ENCODE peak calls at places on chromosomes 13 and 19, in nine cellular contexts. I is breast epithelium, P is suprapubic skin, E is prostate gland, U is GM23338, T is H1, V is Panc1, K is stomach, B is transverse colon. Q is an unnamed sample. For H3K4me1, the result is how much of the 10 kb centered on the place peaks cover.

GRCh38 chr13:110023729-110024645 is 237.6 kb upstream of the IRS2 start:
- DNase-seq in U (no peak), V (no peak), T (no peak), I (no peak), K (peak), B (peak), E (no peak), P (no peak), Q (no peak)

GRCh38 chr19:39506598-39506943 is 7.8 kb downstream of the DLL3 start:
- DNase-seq in E (no peak), U (no peak), T (no peak), I (no peak), B (no peak), V (peak), K (no peak), P (no peak), Q (no peak)

GRCh38 chr19:45218887-45219780 is 26.1 kb downstream of the EXOC3L2 start:
- DNase-seq in K (no peak), P (no peak), T (no peak), I (no peak), U (no peak), V (no peak), E (no peak), B (no peak), Q (no peak)

GRCh38 chr13:105956891-105957290 is 578.6 kb downstream of the EFNB2 start:
- DNase-seq in P (no peak), U (no peak), T (no peak), E (no peak), B (no peak), V (no peak), I (no peak), K (no peak), Q (no peak)

GRCh38 chr19:15922021-15922420 is 12.3 kb downstream of the CYP4F11 start:
- DNase-seq in I (no peak), E (no peak), P (no peak), U (no peak), B (no peak), K (no peak), T (no peak), V (no peak), Q (no peak)

GRCh38 chr19:18428837-18429674 is 8.9 kb downstream of the ISYNA1 start:
- DNase-seq in V (no peak), T (peak), U (peak), P (no peak), K (peak), E (no peak), I (no peak), B (peak), Q (no peak)

GRCh38 chr13:97107815-97108534 is 113.7 kb upstream of the OXGR1 start:
- DNase-seq in V (no peak), K (no peak), P (no peak), E (no peak), U (no peak), I (peak), T (no peak), B (no peak), Q (peak)

GRCh38 chr13:65532231-65532630 is 1697.9 kb downstream of the PCDH9 start:
- DNase-seq in T (no peak), I (no peak), P (no peak), B (no peak), K (no peak), V (no peak), U (no peak), E (no peak), Q (no peak)

GRCh38 chr13:79491715-79492114 is 10.8 kb downstream of the NDFIP2 start:
- DNase-seq in U (no peak), E (no peak), V (no peak), B (no peak), I (no peak), K (no peak), T (no peak), P (no peak), Q (no peak)

GRCh38 chr19:7000816-7001215 is 20.4 kb downstream of the MBD3L2B start:
- DNase-seq in P (no peak), U (no peak), I (no peak), B (no peak), T (no peak), E (no peak), K (no peak), V (no peak), Q (no peak)

GRCh38 chr19:45110811-45111210 is 17.8 kb downstream of the PPP1R37 start:
- DNase-seq in P (no peak), U (no peak), B (no peak), E (no peak), V (no peak), I (no peak), K (no peak), T (no peak), Q (no peak)

GRCh38 chr19:34305221-34306058 is 51.1 kb downstream of the GARRE1 start:
- DNase-seq in T (no peak), V (no peak), K (no peak), I (no peak), P (no peak), E (no peak), B (no peak), U (no peak), Q (no peak)

GRCh38 chr19:47372603-47373002 is 23.5 kb downstream of the DHX34 start:
- DNase-seq in P (no peak), K (no peak), B (no peak), T (no peak), I (no peak), E (no peak), V (no peak), U (no peak), Q (no peak)

GRCh38 chr19:41328157-41328817 is 18.3 kb downstream of the CCDC97 start:
- DNase-seq in E (no peak), U (no peak), B (no peak), I (no peak), P (no peak), V (no peak), K (no peak), T (no peak), Q (no peak)

GRCh38 chr13:107099661-107100060 is 531.7 kb upstream of the ARGLU1 start:
- DNase-seq in I (no peak), E (no peak), U (no peak), V (no peak), T (no peak), B (no peak), K (no peak), P (no peak), Q (no peak)

GRCh38 chr13:76976488-76976887 is 15.4 kb upstream of the CLN5 start:
- DNase-seq in P (no peak), E (no peak), I (no peak), T (no peak), K (no peak), V (no peak), U (no peak), B (no peak), Q (no peak)

GRCh38 chr13:112161441-112162301 is 94.7 kb downstream of the SOX1 start:
- DNase-seq in I (no peak), U (peak), V (no peak), P (peak), K (no peak), T (peak), B (no peak), E (no peak), Q (no peak)

GRCh38 chr13:112160558-112160957 is 93.6 kb downstream of the SOX1 start:
- DNase-seq in T (no peak), V (no peak), B (no peak), U (no peak), K (no peak), E (no peak), P (peak), I (no peak), Q (no peak)

GRCh38 chr13:112169941-112170822 is 103.2 kb downstream of the SOX1 start:
- DNase-seq in I (no peak), E (no peak), P (peak), V (no peak), K (no peak), T (no peak), U (no peak), B (no peak), Q (no peak)

GRCh38 chr13:112168771-112169170 is 101.8 kb downstream of the SOX1 start:
- DNase-seq in V (no peak), K (no peak), U (no peak), B (no peak), E (no peak), T (no peak), I (no peak), P (no peak), Q (no peak)

DNA sequence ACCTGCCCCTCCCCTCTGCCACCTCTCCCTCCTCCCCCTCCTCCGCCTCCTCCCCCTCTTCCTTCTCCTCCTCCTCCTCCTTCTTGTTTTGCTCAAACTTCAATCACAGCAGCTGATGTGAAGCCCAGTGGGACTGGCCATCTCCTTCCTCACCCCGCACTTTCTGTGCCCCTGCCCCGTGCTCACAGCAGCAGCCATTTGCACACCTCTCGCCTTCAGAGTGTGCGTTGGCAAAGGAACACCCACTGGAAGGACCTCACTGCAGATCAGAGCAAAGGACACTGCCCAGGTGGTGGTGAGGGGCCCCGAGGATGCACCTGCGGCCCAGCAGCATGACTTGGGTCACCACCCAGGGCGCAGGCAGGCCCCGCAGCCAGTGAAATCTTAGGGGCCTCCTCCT is 98.8 kb downstream of the SOX1 start:
- DNase-seq in U (peak), B (no peak), V (no peak), P (no peak), E (no peak), K (no peak), T (no peak), I (no peak), Q (no peak)
- H3K4me3 ChIP-seq in U (no peak), B (no peak), V (no peak), P (no peak), E (no peak), K (no peak), T (no peak), I (no peak), Q (no peak)

DNA sequence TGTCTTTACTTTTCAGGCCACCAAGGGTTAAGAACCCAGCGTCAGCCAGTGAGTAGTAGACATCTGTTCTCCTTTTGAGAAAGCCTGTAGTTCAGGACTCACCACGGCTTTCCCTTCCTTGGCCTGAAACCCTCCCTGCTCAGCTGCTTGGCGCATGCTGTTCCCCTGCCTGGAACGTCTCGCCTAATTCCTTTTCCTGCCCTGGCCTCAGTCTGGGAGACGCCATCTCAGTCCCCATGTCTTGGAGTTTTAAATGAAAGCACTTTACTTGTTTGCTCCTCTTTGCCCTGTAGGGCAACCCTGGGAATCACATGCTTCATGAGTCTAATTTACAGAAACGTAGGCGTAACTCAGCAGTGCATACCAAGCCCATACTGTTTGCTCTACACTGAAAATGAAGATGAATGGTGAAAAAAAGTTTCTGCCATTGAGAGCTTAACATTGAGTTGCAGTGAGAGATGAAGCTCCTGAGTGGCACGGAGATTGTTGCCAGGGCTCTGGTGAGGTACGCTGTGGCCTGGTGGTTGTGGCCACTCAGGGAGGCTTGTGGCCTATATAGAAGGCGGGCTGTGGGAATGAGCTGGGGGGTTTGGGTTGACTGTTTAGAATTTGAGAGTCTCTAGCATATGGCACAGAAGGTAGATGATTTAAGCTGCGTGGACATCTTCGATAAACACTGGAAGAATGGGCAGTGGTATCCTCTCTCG is 52.8 kb downstream of the GATAD2A start:
- DNase-seq in B (no peak), E (no peak), T (no peak), I (no peak), K (no peak), U (no peak), V (no peak), P (no peak), Q (no peak)
- H3K4me1 ChIP-seq in B (half or more), E (under half), T (under half), I (under half), K (half or more), U (under half), V (under half), P (half or more), Q (half or more)

DNA sequence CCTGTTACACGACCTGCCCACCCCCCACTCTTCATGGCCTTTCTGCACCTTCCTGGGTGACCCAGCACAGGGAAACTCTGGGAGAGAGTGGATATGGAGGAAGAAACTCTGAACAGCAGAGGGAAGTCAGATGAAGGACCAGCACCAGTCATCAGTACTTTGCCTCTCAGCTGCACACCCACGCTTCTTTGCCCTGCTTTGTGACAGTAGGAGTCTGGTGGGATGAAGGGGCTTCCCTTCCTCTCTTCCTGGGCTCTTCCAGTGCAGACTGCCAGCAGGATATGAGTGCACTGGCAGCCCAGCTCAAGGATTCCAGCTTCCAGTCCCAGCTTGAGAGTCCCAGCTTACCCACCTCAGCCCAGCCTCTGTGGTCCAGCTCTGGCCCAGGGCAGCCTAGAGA is 68.9 kb downstream of the CRYL1 start:
- DNase-seq in U (no peak), V (no peak), E (no peak), K (no peak), T (no peak), P (no peak), I (no peak), B (no peak), Q (peak)
- TF ChIP-seq POLR2AphosphoS5 in U (no peak), V (no peak), E (no peak), K (no peak), T (no peak), P (no peak), I (no peak), B (no peak), Q (no peak)

GRCh38 chr19:28292822-28293500 is 920.0 kb downstream of the UQCRFS1 start:
- DNase-seq in I (no peak), V (no peak), E (no peak), U (peak), K (no peak), T (no peak), B (no peak), P (no peak), Q (peak)

GRCh38 chr19:28294395-28294794 is 918.6 kb downstream of the UQCRFS1 start:
- DNase-seq in K (no peak), E (no peak), B (peak), U (no peak), P (no peak), T (no peak), I (no peak), V (no peak), Q (peak)

GRCh38 chr19:28290963-28291657 is 921.8 kb downstream of the UQCRFS1 start:
- DNase-seq in U (peak), I (no peak), B (no peak), P (no peak), K (no peak), E (no peak), T (no peak), V (no peak), Q (no peak)

GRCh38 chr19:28291874-28292273 is 921.1 kb downstream of the UQCRFS1 start:
- DNase-seq in T (no peak), V (no peak), U (no peak), P (no peak), I (no peak), E (no peak), K (no peak), B (no peak), Q (no peak)

DNA sequence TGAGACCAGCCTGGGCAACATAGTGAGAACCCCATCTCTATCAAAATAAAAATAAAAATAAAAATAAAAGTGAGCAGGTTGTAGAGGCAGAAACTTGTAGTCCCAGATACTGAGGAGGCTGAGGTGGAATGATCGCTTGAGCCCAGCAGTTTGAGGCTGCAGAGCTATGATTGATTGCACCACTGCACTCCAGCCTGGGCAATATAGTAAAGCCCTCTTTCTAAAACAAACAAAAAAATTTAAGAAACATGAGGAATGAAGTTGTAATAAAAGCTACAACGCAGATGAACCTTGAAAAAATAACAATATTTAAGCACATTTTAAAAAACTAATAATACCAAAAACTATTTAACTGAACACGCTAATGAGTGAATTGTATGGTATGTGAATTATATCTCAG is 919.3 kb downstream of the UQCRFS1 start:
- DNase-seq in P (no peak), K (no peak), U (no peak), T (no peak), V (no peak), E (no peak), B (no peak), I (no peak), Q (no peak)
- H3K4me3 ChIP-seq in P (no peak), K (no peak), U (no peak), T (no peak), V (no peak), E (no peak), B (no peak), I (no peak), Q (no peak)

GRCh38 chr13:112903071-112903577 is 65.9 kb upstream of the MCF2L start:
- DNase-seq in T (no peak), I (no peak), U (no peak), K (no peak), P (no peak), V (no peak), E (no peak), B (no peak), Q (no peak)

GRCh38 chr13:112905086-112905485 is 63.9 kb upstream of the MCF2L start:
- DNase-seq in U (no peak), B (no peak), P (peak), V (no peak), E (no peak), T (no peak), I (no peak), K (no peak), Q (no peak)

GRCh38 chr13:112903606-112904195 is 65.3 kb upstream of the MCF2L start:
- DNase-seq in V (no peak), E (no peak), K (no peak), P (peak), U (no peak), T (no peak), B (no peak), I (no peak), Q (no peak)

GRCh38 chr13:112905619-112905989 is 63.4 kb upstream of the MCF2L start:
- DNase-seq in E (no peak), B (no peak), U (no peak), K (no peak), I (no peak), T (no peak), V (no peak), P (no peak), Q (no peak)

GRCh38 chr13:112904436-112904960 is 64.5 kb upstream of the MCF2L start:
- DNase-seq in V (no peak), P (peak), K (no peak), T (no peak), U (no peak), E (no peak), I (no peak), B (no peak), Q (no peak)
- H3K4me1 ChIP-seq in V (under half), P (under half), K (under half), T (under half), U (under half), E (under half), I (under half), B (under half), Q (under half)

GRCh38 chr19:49389406-49389805 is 1.4 kb downstream of the KASH5 start:
- DNase-seq in K (no peak), B (no peak), E (no peak), U (no peak), T (no peak), P (no peak), I (no peak), V (no peak), Q (no peak)

GRCh38 chr19:49393871-49394270 is 5.8 kb downstream of the KASH5 start:
- DNase-seq in K (no peak), E (no peak), U (no peak), V (no peak), B (no peak), I (no peak), P (no peak), T (no peak), Q (no peak)

GRCh38 chr19:49390978-49391304 is 2.9 kb downstream of the KASH5 start:
- DNase-seq in K (no peak), V (no peak), I (no peak), B (no peak), P (no peak), E (no peak), T (no peak), U (no peak), Q (no peak)

GRCh38 chr19:49390131-49390977 is 2.3 kb downstream of the KASH5 start:
- DNase-seq in T (no peak), E (no peak), V (no peak), U (no peak), B (no peak), P (no peak), I (no peak), K (no peak), Q (no peak)

GRCh38 chr19:49391581-49392399 is 3.7 kb downstream of the KASH5 start:
- DNase-seq in U (peak), B (peak), V (peak), E (peak), K (peak), I (peak), T (peak), P (no peak), Q (no peak)
- TF ChIP-seq POLR2AphosphoS5 in U (no peak), B (no peak), V (no peak), E (peak), K (peak), I (no peak), T (no peak), P (no peak), Q (peak)